ENCODE peak calls at places on chromosomes 6 and 20, in four cellular contexts. One of them, this sample, is unnamed.
A peak's percentile ranks its signal among the peaks of the same experiment; 100 is the strongest.

GRCh38 chr6:135812085-135812526 is 39.4 kb upstream of the PDE7B start:
- DNase-seq in fibroblast of the aortic adventitia: peak; percentile 79
- DNase-seq in mucosa of descending colon: no peak
- DNase-seq in adrenal gland: no peak
- DNase-seq in this sample: no peak

GRCh38 chr20:22535483-22535882 is 48.9 kb downstream of the FOXA2 start:
- DNase-seq in fibroblast of the aortic adventitia: no peak
- DNase-seq in mucosa of descending colon: no peak
- DNase-seq in adrenal gland: no peak
- DNase-seq in this sample: no peak

GRCh38 chr6:2919886-2920285 is 16.8 kb upstream of the SERPINB9 start:
- DNase-seq in fibroblast of the aortic adventitia: no peak
- DNase-seq in mucosa of descending colon: no peak
- DNase-seq in adrenal gland: no peak
- DNase-seq in this sample: no peak

GRCh38 chr6:113184736-113185135 is 672.4 kb upstream of the MARCKS start:
- DNase-seq in fibroblast of the aortic adventitia: peak; percentile 43
- DNase-seq in mucosa of descending colon: no peak
- DNase-seq in adrenal gland: no peak
- DNase-seq in this sample: no peak

GRCh38 chr6:6611486-6611885 is 23.0 kb downstream of the LY86 start:
- DNase-seq in fibroblast of the aortic adventitia: no peak
- DNase-seq in mucosa of descending colon: no peak
- DNase-seq in adrenal gland: no peak
- DNase-seq in this sample: no peak

GRCh38 chr20:54474866-54475265 is 527 bp upstream of the DOK5 start:
- DNase-seq in fibroblast of the aortic adventitia: no peak
- DNase-seq in mucosa of descending colon: no peak
- DNase-seq in adrenal gland: no peak
- DNase-seq in this sample: no peak

GRCh38 chr6:32944265-32944664 is 3.4 kb upstream of the HLA-DMB start:
- DNase-seq in fibroblast of the aortic adventitia: no peak
- DNase-seq in mucosa of descending colon: peak; percentile 48
- DNase-seq in adrenal gland: no peak
- DNase-seq in this sample: no peak

GRCh38 chr6:107115695-107116327 is 496 bp upstream of the BEND3 start:
- DNase-seq in fibroblast of the aortic adventitia: no peak
- DNase-seq in mucosa of descending colon: peak; percentile 66
- DNase-seq in adrenal gland: peak; percentile 37
- DNase-seq in this sample: peak; percentile 74

DNA sequence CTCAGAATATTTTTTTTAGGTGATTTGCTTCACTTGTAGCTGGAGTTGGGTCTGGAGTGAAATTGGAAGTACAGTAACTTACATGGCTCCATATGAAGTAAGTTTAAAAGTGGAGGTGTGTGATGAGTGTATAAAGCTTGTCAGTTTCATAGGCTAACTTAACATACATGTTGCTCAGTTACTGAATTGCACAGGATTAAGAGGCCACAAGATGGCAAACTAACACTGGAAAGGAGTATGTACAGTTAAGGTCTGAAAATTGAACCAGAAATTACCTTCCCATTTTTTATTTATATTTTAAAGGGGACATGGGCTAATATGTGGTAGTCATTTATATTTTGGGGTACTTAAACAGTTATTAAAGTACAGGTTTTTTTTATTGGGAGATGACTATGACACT is 45.3 kb upstream of the SMIM8 start:
- DNase-seq in fibroblast of the aortic adventitia: peak; percentile 10
- DNase-seq in mucosa of descending colon: no peak
- DNase-seq in adrenal gland: no peak
- DNase-seq in this sample: no peak
- TF ChIP-seq CTCF in fibroblast of the aortic adventitia: peak; percentile 5
- TF ChIP-seq CTCF in mucosa of descending colon: no peak
- TF ChIP-seq CTCF in adrenal gland: no peak
- TF ChIP-seq CTCF in this sample: peak; percentile 45

GRCh38 chr20:6831461-6831860 is 64.0 kb downstream of the BMP2 start:
- DNase-seq in fibroblast of the aortic adventitia: no peak
- DNase-seq in mucosa of descending colon: no peak
- DNase-seq in adrenal gland: no peak
- DNase-seq in this sample: no peak

GRCh38 chr20:6829510-6830116 is 62.1 kb downstream of the BMP2 start:
- DNase-seq in fibroblast of the aortic adventitia: peak; percentile 10
- DNase-seq in mucosa of descending colon: no peak
- DNase-seq in adrenal gland: no peak
- DNase-seq in this sample: no peak

GRCh38 chr20:6832811-6833210 is 65.3 kb downstream of the BMP2 start:
- DNase-seq in fibroblast of the aortic adventitia: no peak
- DNase-seq in mucosa of descending colon: no peak
- DNase-seq in adrenal gland: no peak
- DNase-seq in this sample: no peak

GRCh38 chr20:6827472-6827871 is 60.0 kb downstream of the BMP2 start:
- DNase-seq in fibroblast of the aortic adventitia: no peak
- DNase-seq in mucosa of descending colon: no peak
- DNase-seq in adrenal gland: no peak
- DNase-seq in this sample: no peak

DNA sequence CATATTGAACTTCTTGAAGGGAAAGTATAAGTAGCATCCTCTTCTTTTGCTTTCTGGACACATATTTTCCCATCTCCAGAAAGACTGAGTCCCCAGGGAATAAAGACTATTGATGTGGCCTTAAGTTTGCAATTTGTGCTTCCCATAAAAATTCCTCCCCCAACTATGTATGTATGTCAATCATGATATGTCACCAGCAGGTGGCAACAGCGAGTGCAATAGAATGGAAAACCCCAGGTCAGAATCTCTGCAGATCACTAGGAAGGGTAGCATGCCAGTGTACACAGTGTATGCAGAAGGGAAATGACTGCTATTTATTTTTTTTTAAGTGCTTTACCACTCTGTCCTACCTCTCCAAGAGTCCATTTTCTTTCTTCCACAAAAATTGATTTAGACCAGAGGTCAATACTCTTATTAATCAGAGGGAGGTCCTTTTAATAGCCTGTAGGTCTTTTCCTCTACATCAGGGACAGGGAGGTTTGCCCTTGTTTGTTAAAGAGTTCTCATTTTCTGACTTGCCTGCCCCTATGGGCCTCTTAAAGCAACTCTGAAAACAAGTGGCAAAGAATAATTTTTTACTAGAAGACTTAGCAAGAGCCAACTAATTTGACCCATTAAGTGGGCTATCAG is 61.4 kb downstream of the BMP2 start:
- DNase-seq in fibroblast of the aortic adventitia: peak; percentile 74
- DNase-seq in mucosa of descending colon: peak; percentile 93
- DNase-seq in adrenal gland: peak; percentile 57
- DNase-seq in this sample: peak; percentile 52
- TF ChIP-seq CTCF in fibroblast of the aortic adventitia: peak; percentile 77
- TF ChIP-seq CTCF in mucosa of descending colon: peak; percentile 35
- TF ChIP-seq CTCF in adrenal gland: peak; percentile 55
- TF ChIP-seq CTCF in this sample: peak; percentile 81

GRCh38 chr20:9024596-9024995 is 44.3 kb upstream of the PLCB4 start:
- DNase-seq in fibroblast of the aortic adventitia: no peak
- DNase-seq in mucosa of descending colon: no peak
- DNase-seq in adrenal gland: no peak
- DNase-seq in this sample: no peak

GRCh38 chr20:9025643-9026042 is 43.2 kb upstream of the PLCB4 start:
- DNase-seq in fibroblast of the aortic adventitia: peak; percentile 65
- DNase-seq in mucosa of descending colon: no peak
- DNase-seq in adrenal gland: no peak
- DNase-seq in this sample: no peak

GRCh38 chr20:9027626-9028025 is 41.3 kb upstream of the PLCB4 start:
- DNase-seq in fibroblast of the aortic adventitia: no peak
- DNase-seq in mucosa of descending colon: no peak
- DNase-seq in adrenal gland: no peak
- DNase-seq in this sample: no peak

GRCh38 chr20:9022361-9022760 is 46.5 kb upstream of the PLCB4 start:
- DNase-seq in fibroblast of the aortic adventitia: no peak
- DNase-seq in mucosa of descending colon: no peak
- DNase-seq in adrenal gland: no peak
- DNase-seq in this sample: no peak

DNA sequence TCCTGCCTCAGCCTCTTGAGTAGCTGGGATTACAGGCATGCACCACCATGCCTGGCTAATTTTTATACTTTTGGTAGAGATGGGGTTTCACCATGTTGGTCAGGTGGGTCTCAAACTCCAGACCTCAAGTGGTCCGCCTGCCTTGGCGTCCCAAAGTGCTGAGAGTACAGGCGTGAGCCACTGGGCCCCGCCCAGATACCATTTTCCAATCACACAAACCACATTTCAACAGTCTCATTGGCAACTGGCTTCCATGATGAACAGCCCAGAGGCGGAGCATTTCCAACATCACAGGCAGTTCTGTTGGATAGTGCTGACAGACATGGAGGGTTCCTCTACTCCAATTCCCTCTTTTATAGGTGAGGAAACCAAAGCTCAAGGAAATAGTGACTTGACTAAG is 43.9 kb upstream of the PLCB4 start:
- DNase-seq in fibroblast of the aortic adventitia: no peak
- DNase-seq in mucosa of descending colon: no peak
- DNase-seq in adrenal gland: no peak
- DNase-seq in this sample: no peak
- TF ChIP-seq CTCF in fibroblast of the aortic adventitia: no peak
- TF ChIP-seq CTCF in mucosa of descending colon: no peak
- TF ChIP-seq CTCF in adrenal gland: no peak
- TF ChIP-seq CTCF in this sample: no peak

GRCh38 chr20:56174416-56174815 is 74.1 kb upstream of the MC3R start:
- DNase-seq in fibroblast of the aortic adventitia: no peak
- DNase-seq in mucosa of descending colon: no peak
- DNase-seq in adrenal gland: no peak
- DNase-seq in this sample: no peak

GRCh38 chr20:56166781-56167465 is 81.6 kb upstream of the MC3R start:
- DNase-seq in fibroblast of the aortic adventitia: no peak
- DNase-seq in mucosa of descending colon: no peak
- DNase-seq in adrenal gland: no peak
- DNase-seq in this sample: no peak

GRCh38 chr20:56175884-56176283 is 72.6 kb upstream of the MC3R start:
- DNase-seq in fibroblast of the aortic adventitia: no peak
- DNase-seq in mucosa of descending colon: no peak
- DNase-seq in adrenal gland: no peak
- DNase-seq in this sample: no peak

DNA sequence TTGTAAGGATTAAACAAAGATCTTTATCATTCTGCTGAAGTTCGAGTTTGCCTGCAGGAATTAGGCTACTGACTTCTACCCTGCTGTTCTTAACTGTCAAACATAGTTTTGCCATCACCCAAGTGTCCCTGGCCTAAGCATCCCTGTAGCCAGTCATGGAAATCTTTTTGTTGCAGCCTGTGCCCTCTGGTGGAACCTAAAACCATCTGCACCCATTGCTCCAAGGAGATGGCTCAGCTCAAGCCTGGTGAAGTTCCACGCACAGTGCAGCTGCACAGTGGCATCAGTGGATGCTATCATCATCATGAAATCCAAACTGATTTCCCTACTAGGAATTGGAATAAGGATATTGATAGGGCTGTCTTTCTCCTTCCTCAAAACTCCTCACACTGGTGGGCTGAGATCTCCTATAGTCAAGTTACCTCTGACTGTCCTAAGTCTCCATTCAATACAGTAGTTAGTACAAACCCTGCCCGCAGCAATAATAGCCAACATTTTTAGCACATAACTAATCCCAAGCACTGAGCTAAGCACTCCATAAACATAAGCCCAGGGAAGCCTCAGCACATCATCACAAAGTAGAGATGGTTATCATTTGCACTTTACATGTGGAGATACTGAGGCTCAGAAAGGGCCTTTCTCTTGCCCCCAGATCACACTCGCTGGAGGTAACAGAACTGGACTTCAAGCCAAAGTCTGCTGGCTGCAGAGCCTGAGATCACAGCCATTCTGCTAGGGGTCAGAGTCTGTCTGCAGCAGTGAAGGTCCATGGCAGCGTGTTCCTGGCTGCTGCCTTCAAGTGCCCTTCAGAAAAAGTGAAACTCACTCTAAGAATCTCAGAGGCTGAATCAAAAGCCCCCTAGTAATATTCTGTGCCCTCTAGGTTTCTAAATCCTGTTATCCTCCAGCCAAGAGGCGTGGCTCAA is 77.2 kb upstream of the MC3R start:
- DNase-seq in fibroblast of the aortic adventitia: no peak
- DNase-seq in mucosa of descending colon: no peak
- DNase-seq in adrenal gland: peak; percentile 23
- DNase-seq in this sample: no peak
- TF ChIP-seq CTCF in fibroblast of the aortic adventitia: no peak
- TF ChIP-seq CTCF in mucosa of descending colon: no peak
- TF ChIP-seq CTCF in adrenal gland: peak; percentile 31
- TF ChIP-seq CTCF in this sample: no peak

GRCh38 chr20:13749811-13750210 is 34.9 kb downstream of the ESF1 start:
- DNase-seq in fibroblast of the aortic adventitia: no peak
- DNase-seq in mucosa of descending colon: no peak
- DNase-seq in adrenal gland: no peak
- DNase-seq in this sample: no peak

GRCh38 chr20:13756551-13756950 is 28.2 kb downstream of the ESF1 start:
- DNase-seq in fibroblast of the aortic adventitia: no peak
- DNase-seq in mucosa of descending colon: no peak
- DNase-seq in adrenal gland: no peak
- DNase-seq in this sample: no peak

GRCh38 chr20:13753436-13754036 is 31.2 kb downstream of the ESF1 start:
- DNase-seq in fibroblast of the aortic adventitia: no peak
- DNase-seq in mucosa of descending colon: no peak
- DNase-seq in adrenal gland: no peak
- DNase-seq in this sample: no peak

GRCh38 chr20:13758884-13759283 is 25.8 kb downstream of the ESF1 start:
- DNase-seq in fibroblast of the aortic adventitia: no peak
- DNase-seq in mucosa of descending colon: no peak
- DNase-seq in adrenal gland: no peak
- DNase-seq in this sample: no peak

DNA sequence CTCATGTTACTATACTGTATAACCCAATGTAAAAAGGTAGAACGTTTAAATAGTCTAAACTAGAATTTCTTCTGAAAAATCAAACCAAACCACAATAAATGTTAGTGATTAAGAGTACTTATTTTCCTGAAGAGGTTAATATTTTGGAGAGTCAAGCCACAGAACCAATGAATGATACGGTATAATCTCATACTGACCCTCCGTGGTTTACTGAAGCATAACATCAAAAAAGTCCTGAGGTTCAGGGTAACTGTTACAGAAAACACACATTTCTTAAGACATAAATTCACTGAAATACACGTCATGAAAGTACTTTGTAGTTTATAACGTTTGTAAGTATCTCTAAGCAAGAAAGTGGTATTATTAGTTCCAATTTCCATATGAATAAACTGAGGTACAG is 28.9 kb downstream of the ESF1 start:
- DNase-seq in fibroblast of the aortic adventitia: peak; percentile 27
- DNase-seq in mucosa of descending colon: no peak
- DNase-seq in adrenal gland: no peak
- DNase-seq in this sample: no peak
- TF ChIP-seq CTCF in fibroblast of the aortic adventitia: peak; percentile 8
- TF ChIP-seq CTCF in mucosa of descending colon: no peak
- TF ChIP-seq CTCF in adrenal gland: no peak
- TF ChIP-seq CTCF in this sample: no peak